ENCODE peak calls at places on chromosome 19, in five cellular contexts. One of them, this sample, is unnamed.

GRCh38 chr19:16940626-16941025 is 51.8 kb downstream of the F2RL3 start:
- DNase-seq in mucosa of descending colon: no peak
- DNase-seq in GM10248: peak; percentile 6
- DNase-seq in cardiac fibroblast: no peak
- DNase-seq in PC-3: no peak
- DNase-seq in this sample: no peak

GRCh38 chr19:10421981-10422461 is 1.7 kb downstream of the PDE4A start:
- DNase-seq in mucosa of descending colon: no peak
- DNase-seq in GM10248: no peak
- DNase-seq in cardiac fibroblast: no peak
- DNase-seq in PC-3: no peak
- DNase-seq in this sample: no peak

GRCh38 chr19:938233-938923 is 12.5 kb downstream of the ARID3A start:
- DNase-seq in mucosa of descending colon: no peak
- DNase-seq in GM10248: no peak
- DNase-seq in cardiac fibroblast: no peak
- DNase-seq in PC-3: no peak
- DNase-seq in this sample: no peak

GRCh38 chr19:49932731-49933131 is 3.4 kb upstream of the NUP62 start:
- DNase-seq in mucosa of descending colon: peak; percentile 66
- DNase-seq in GM10248: no peak
- DNase-seq in cardiac fibroblast: no peak
- DNase-seq in PC-3: no peak
- DNase-seq in this sample: no peak

GRCh38 chr19:55474269-55475265 is 1.9 kb upstream of the ZNF628 start:
- DNase-seq in mucosa of descending colon: peak; percentile 58
- DNase-seq in GM10248: no peak
- DNase-seq in cardiac fibroblast: no peak
- DNase-seq in PC-3: no peak
- DNase-seq in this sample: no peak

GRCh38 chr19:461664-462551 is 1.1 kb upstream of the SHC2 start:
- DNase-seq in mucosa of descending colon: no peak
- DNase-seq in GM10248: no peak
- DNase-seq in cardiac fibroblast: no peak
- DNase-seq in PC-3: peak; percentile 31
- DNase-seq in this sample: no peak

GRCh38 chr19:19554074-19555023 is 16.3 kb downstream of the CILP2 start:
- DNase-seq in mucosa of descending colon: no peak
- DNase-seq in GM10248: peak; percentile 85
- DNase-seq in cardiac fibroblast: peak; percentile 41
- DNase-seq in PC-3: peak; percentile 55
- DNase-seq in this sample: no peak

GRCh38 chr19:5115771-5116202 is 146.9 kb downstream of the KDM4B start:
- DNase-seq in mucosa of descending colon: no peak
- DNase-seq in GM10248: no peak
- DNase-seq in cardiac fibroblast: peak; percentile 83
- DNase-seq in PC-3: no peak
- DNase-seq in this sample: no peak

GRCh38 chr19:50547385-50548190 is 20.6 kb downstream of the LRRC4B start:
- DNase-seq in mucosa of descending colon: no peak
- DNase-seq in GM10248: no peak
- DNase-seq in cardiac fibroblast: no peak
- DNase-seq in PC-3: no peak
- DNase-seq in this sample: no peak

GRCh38 chr19:5145521-5146511 is 176.9 kb downstream of the KDM4B start:
- DNase-seq in mucosa of descending colon: peak; percentile 42
- DNase-seq in GM10248: no peak
- DNase-seq in cardiac fibroblast: no peak
- DNase-seq in PC-3: no peak
- DNase-seq in this sample: no peak

GRCh38 chr19:5955638-5955935 is 22.4 kb downstream of the RANBP3 start:
- DNase-seq in mucosa of descending colon: no peak
- DNase-seq in GM10248: no peak
- DNase-seq in cardiac fibroblast: no peak
- DNase-seq in PC-3: no peak
- DNase-seq in this sample: no peak

GRCh38 chr19:2274937-2275535 is 6.9 kb downstream of the PEAK3 start:
- DNase-seq in mucosa of descending colon: peak; percentile 73
- DNase-seq in GM10248: no peak
- DNase-seq in cardiac fibroblast: peak; percentile 75
- DNase-seq in PC-3: peak; percentile 66
- DNase-seq in this sample: peak; percentile 70

GRCh38 chr19:47610546-47610894 is 1.6 kb downstream of the BICRA start:
- DNase-seq in mucosa of descending colon: no peak
- DNase-seq in GM10248: no peak
- DNase-seq in cardiac fibroblast: no peak
- DNase-seq in PC-3: no peak
- DNase-seq in this sample: no peak

GRCh38 chr19:45866400-45867176 is 2.5 kb downstream of the FOXA3 start:
- DNase-seq in mucosa of descending colon: peak; percentile 46
- DNase-seq in GM10248: no peak
- DNase-seq in cardiac fibroblast: no peak
- DNase-seq in PC-3: no peak
- DNase-seq in this sample: no peak

GRCh38 chr19:8321760-8322637 is 703 bp downstream of the RPS28 start:
- DNase-seq in mucosa of descending colon: no peak
- DNase-seq in GM10248: no peak
- DNase-seq in cardiac fibroblast: no peak
- DNase-seq in PC-3: no peak
- DNase-seq in this sample: no peak

GRCh38 chr19:56176881-56177280 is 1.1 kb downstream of the GALP start:
- DNase-seq in mucosa of descending colon: no peak
- DNase-seq in GM10248: no peak
- DNase-seq in cardiac fibroblast: no peak
- DNase-seq in PC-3: no peak
- DNase-seq in this sample: no peak

GRCh38 chr19:7480975-7481265 is 7.9 kb downstream of the PEX11G start:
- DNase-seq in mucosa of descending colon: no peak
- DNase-seq in GM10248: no peak
- DNase-seq in cardiac fibroblast: no peak
- DNase-seq in PC-3: no peak
- DNase-seq in this sample: no peak

GRCh38 chr19:50858896-50859295 is 4.2 kb downstream of the KLK3 start:
- DNase-seq in mucosa of descending colon: peak; percentile 68
- DNase-seq in GM10248: no peak
- DNase-seq in cardiac fibroblast: no peak
- DNase-seq in PC-3: no peak
- DNase-seq in this sample: no peak

GRCh38 chr19:10808937-10809655 is 26.9 kb downstream of the TMED1 start:
- DNase-seq in mucosa of descending colon: no peak
- DNase-seq in GM10248: no peak
- DNase-seq in cardiac fibroblast: peak; percentile 60
- DNase-seq in PC-3: peak; percentile 54
- DNase-seq in this sample: peak; percentile 54

GRCh38 chr19:11137542-11138384 is 17.8 kb downstream of the SPC24 start:
- DNase-seq in mucosa of descending colon: peak; percentile 76
- DNase-seq in GM10248: peak; percentile 73
- DNase-seq in cardiac fibroblast: peak; percentile 95
- DNase-seq in PC-3: peak; percentile 99
- DNase-seq in this sample: peak; percentile 77

GRCh38 chr19:32253683-32254020 is 91.8 kb upstream of the ZNF507 start:
- DNase-seq in mucosa of descending colon: no peak
- DNase-seq in GM10248: no peak
- DNase-seq in cardiac fibroblast: no peak
- DNase-seq in PC-3: no peak
- DNase-seq in this sample: no peak

GRCh38 chr19:33292595-33293254 is 9.6 kb downstream of the CEBPA start:
- DNase-seq in mucosa of descending colon: peak; percentile 87
- DNase-seq in GM10248: no peak
- DNase-seq in cardiac fibroblast: no peak
- DNase-seq in PC-3: peak; percentile 21
- DNase-seq in this sample: no peak

GRCh38 chr19:33469171-33470039 is 52.2 kb downstream of the PEPD start:
- DNase-seq in mucosa of descending colon: peak; percentile 31
- DNase-seq in GM10248: no peak
- DNase-seq in cardiac fibroblast: no peak
- DNase-seq in PC-3: no peak
- DNase-seq in this sample: no peak

GRCh38 chr19:5588906-5589676 is 21.3 kb upstream of the TINCR start:
- DNase-seq in mucosa of descending colon: no peak
- DNase-seq in GM10248: no peak
- DNase-seq in cardiac fibroblast: no peak
- DNase-seq in PC-3: no peak
- DNase-seq in this sample: no peak

GRCh38 chr19:3625996-3626472 is 556 bp downstream of the CACTIN start:
- DNase-seq in mucosa of descending colon: no peak
- DNase-seq in GM10248: no peak
- DNase-seq in cardiac fibroblast: no peak
- DNase-seq in PC-3: no peak
- DNase-seq in this sample: no peak

GRCh38 chr19:46606019-46606418 is 4.9 kb downstream of the CALM3 start:
- DNase-seq in mucosa of descending colon: no peak
- DNase-seq in GM10248: peak; percentile 4
- DNase-seq in cardiac fibroblast: no peak
- DNase-seq in PC-3: no peak
- DNase-seq in this sample: no peak

GRCh38 chr19:23772668-23773063 is 14.0 kb upstream of the ZNF681 start:
- DNase-seq in mucosa of descending colon: no peak
- DNase-seq in GM10248: no peak
- DNase-seq in cardiac fibroblast: no peak
- DNase-seq in PC-3: peak; percentile 69
- DNase-seq in this sample: no peak

GRCh38 chr19:23596872-23597271 is 90.1 kb downstream of the ZNF675 start:
- DNase-seq in mucosa of descending colon: no peak
- DNase-seq in GM10248: no peak
- DNase-seq in cardiac fibroblast: no peak
- DNase-seq in PC-3: no peak
- DNase-seq in this sample: no peak

GRCh38 chr19:49151339-49152217 is 3.6 kb downstream of the HRC start:
- DNase-seq in mucosa of descending colon: peak; percentile 96
- DNase-seq in GM10248: no peak
- DNase-seq in cardiac fibroblast: peak; percentile 43
- DNase-seq in PC-3: peak; percentile 95
- DNase-seq in this sample: no peak

GRCh38 chr19:18781885-18782527 is 9.1 kb downstream of the COMP start:
- DNase-seq in mucosa of descending colon: no peak
- DNase-seq in GM10248: no peak
- DNase-seq in cardiac fibroblast: no peak
- DNase-seq in PC-3: no peak
- DNase-seq in this sample: no peak

DNA sequence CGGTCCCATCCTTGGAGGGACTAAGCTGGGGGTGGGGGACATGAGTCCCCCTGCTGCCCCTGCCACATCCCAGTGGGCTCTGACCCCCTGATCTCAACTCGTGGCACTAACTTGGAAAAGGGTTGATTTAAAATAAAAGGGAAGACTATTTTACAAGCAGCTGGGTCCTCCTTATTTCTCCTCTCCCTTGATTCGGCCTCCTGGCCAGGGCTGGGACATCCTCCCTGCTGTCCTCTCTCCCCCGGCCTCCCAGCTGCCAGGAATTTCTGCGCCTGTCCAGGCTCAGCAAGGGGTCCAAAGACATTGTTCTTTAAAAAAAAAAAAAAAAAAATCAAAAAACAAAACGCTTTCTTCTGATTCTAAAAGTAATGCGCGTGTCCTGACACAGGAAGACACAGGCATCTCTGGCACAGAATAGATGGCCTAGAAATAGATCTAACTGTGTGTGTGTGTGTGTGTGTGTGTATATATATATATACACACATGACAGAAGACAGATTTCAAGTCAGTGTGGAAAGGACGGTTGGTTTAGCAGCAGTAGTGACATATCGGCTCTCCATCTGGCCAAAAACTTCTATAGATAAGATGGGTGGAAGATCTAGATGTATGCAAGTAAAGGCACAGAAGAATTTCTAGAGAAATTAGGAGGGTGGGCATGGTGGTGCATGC is 12.3 kb upstream of the LENG8 start:
- DNase-seq in mucosa of descending colon: peak; percentile 32
- DNase-seq in GM10248: no peak
- DNase-seq in cardiac fibroblast: no peak
- DNase-seq in PC-3: no peak
- DNase-seq in this sample: no peak
- TF ChIP-seq CTCF in mucosa of descending colon: no peak
- TF ChIP-seq CTCF in GM10248: no peak
- TF ChIP-seq CTCF in cardiac fibroblast: no peak
- TF ChIP-seq CTCF in PC-3: no peak
- TF ChIP-seq CTCF in this sample: no peak

DNA sequence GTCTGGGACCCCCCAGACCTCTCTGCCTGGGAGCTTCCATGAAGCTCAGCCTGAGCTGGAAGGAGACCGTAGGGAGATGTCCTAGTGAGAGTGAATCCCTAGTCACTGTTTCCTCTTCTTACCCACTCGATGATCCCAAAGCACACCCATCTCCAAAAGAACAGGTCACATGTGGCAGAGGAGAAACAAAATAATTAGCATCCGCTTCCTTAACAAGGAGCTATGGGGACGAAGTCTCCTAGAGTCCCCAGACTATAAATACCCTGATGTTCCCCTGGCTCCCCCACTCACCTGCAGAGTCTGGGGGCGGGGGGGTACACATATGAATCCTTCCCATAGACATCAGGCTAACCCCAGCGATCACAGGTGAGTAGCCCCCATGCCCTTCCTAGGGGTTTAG is at the start of gene OR1I1:
- DNase-seq in mucosa of descending colon: no peak
- DNase-seq in GM10248: no peak
- DNase-seq in cardiac fibroblast: no peak
- DNase-seq in PC-3: no peak
- DNase-seq in this sample: no peak
- TF ChIP-seq CTCF in mucosa of descending colon: no peak
- TF ChIP-seq CTCF in GM10248: no peak
- TF ChIP-seq CTCF in cardiac fibroblast: no peak
- TF ChIP-seq CTCF in PC-3: no peak
- TF ChIP-seq CTCF in this sample: no peak

GRCh38 chr19:40601061-40601973 is at the start of gene LTBP4:
- DNase-seq in mucosa of descending colon: peak; percentile 73
- DNase-seq in GM10248: no peak
- DNase-seq in cardiac fibroblast: peak; percentile 46
- DNase-seq in PC-3: no peak
- DNase-seq in this sample: no peak
- TF ChIP-seq CTCF in mucosa of descending colon: no peak
- TF ChIP-seq CTCF in GM10248: peak; percentile 28
- TF ChIP-seq CTCF in cardiac fibroblast: no peak
- TF ChIP-seq CTCF in PC-3: no peak
- TF ChIP-seq CTCF in this sample: peak; percentile 3

DNA sequence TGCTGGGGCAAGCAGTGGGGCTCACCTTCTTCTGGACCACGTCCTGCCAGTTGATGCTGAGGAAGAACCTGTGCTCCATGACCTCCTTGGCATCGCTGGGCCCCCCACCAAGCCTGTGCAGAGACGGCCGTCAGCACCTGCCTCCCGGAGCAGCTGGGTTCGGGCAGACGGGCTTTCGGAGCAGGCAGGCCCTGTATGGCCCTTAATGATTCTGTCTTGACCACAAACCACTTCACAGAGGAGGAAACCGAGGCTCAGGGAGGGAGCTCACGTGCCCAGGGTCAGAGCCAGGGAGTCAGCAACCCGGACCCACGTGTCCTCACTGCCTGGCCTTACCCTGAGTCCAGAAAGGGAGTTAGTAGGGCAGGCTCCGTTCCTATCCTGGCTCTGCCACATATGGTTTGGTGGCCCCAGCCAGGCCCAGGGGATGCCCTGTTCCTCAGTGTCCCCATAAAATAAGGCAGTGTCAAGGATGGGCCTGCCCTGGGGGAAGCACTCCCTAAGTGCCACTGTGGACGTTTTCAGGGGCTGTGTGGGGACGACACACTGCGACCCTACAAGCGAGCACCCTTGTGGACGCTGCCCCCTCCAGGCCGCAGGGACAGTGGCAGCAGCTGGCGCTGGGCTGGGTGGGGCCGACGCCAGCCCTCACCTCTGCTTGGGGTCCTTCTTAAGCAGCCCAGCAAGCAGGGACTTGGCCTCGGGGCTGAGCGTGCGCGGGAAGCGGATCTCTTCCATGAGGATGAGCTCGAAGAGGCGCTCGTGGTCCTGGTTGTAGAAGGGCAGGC is 8.9 kb upstream of the CCNP start:
- DNase-seq in mucosa of descending colon: no peak
- DNase-seq in GM10248: no peak
- DNase-seq in cardiac fibroblast: no peak
- DNase-seq in PC-3: no peak
- DNase-seq in this sample: no peak
- TF ChIP-seq CTCF in mucosa of descending colon: no peak
- TF ChIP-seq CTCF in GM10248: peak; percentile 4
- TF ChIP-seq CTCF in cardiac fibroblast: peak; percentile 20
- TF ChIP-seq CTCF in PC-3: peak; percentile 33
- TF ChIP-seq CTCF in this sample: peak; percentile 38

This sample was measured in brain microvascular endothelial cell.